ENCODE peak calls at places on chromosomes 12 and 14, in five cellular contexts. One of them, this sample, is unnamed.

GRCh38 chr12:130796985-130797686 is 41.9 kb downstream of the STX2 start:
- DNase-seq in HepG2: no peak
- DNase-seq in K562: no peak
- DNase-seq in GM12878: no peak
- DNase-seq in H1: no peak
- DNase-seq in this sample: no peak

GRCh38 chr14:58815781-58816297 is 178.1 kb downstream of the DACT1 start:
- DNase-seq in HepG2: no peak
- DNase-seq in K562: no peak
- DNase-seq in GM12878: no peak
- DNase-seq in H1: no peak
- DNase-seq in this sample: peak; percentile 56

GRCh38 chr12:22631863-22632463 is 7.0 kb downstream of the ETNK1 start:
- DNase-seq in HepG2: no peak
- DNase-seq in K562: no peak
- DNase-seq in GM12878: no peak
- DNase-seq in H1: no peak
- DNase-seq in this sample: peak; percentile 20

GRCh38 chr12:20946732-20947131 is 136.2 kb downstream of the SLCO1B3 start:
- DNase-seq in HepG2: peak; percentile 1
- DNase-seq in K562: peak; percentile 10
- DNase-seq in GM12878: no peak
- DNase-seq in H1: peak; percentile 61
- DNase-seq in this sample: peak; percentile 5

GRCh38 chr12:78759387-78759786 is 105.2 kb upstream of the SYT1 start:
- DNase-seq in HepG2: peak; percentile 1
- DNase-seq in K562: no peak
- DNase-seq in GM12878: no peak
- DNase-seq in H1: no peak
- DNase-seq in this sample: no peak

GRCh38 chr14:50831704-50832130 is 755 bp upstream of the NIN start:
- DNase-seq in HepG2: no peak
- DNase-seq in K562: no peak
- DNase-seq in GM12878: no peak
- DNase-seq in H1: no peak
- DNase-seq in this sample: no peak

GRCh38 chr14:32559595-32559994 is 230.5 kb downstream of the AKAP6 start:
- DNase-seq in HepG2: no peak
- DNase-seq in K562: no peak
- DNase-seq in GM12878: no peak
- DNase-seq in H1: no peak
- DNase-seq in this sample: no peak

GRCh38 chr14:54117401-54117800 is 160.8 kb upstream of the BMP4 start:
- DNase-seq in HepG2: no peak
- DNase-seq in K562: no peak
- DNase-seq in GM12878: no peak
- DNase-seq in H1: no peak
- DNase-seq in this sample: no peak

GRCh38 chr14:51704465-51705050 is 52.8 kb downstream of the FRMD6 start:
- DNase-seq in HepG2: no peak
- DNase-seq in K562: no peak
- DNase-seq in GM12878: no peak
- DNase-seq in H1: no peak
- DNase-seq in this sample: no peak

GRCh38 chr12:79083181-79083580 is 218.6 kb downstream of the SYT1 start:
- DNase-seq in HepG2: no peak
- DNase-seq in K562: no peak
- DNase-seq in GM12878: no peak
- DNase-seq in H1: no peak
- DNase-seq in this sample: no peak

GRCh38 chr12:89756638-89757321 is 48.1 kb upstream of the ATP2B1 start:
- DNase-seq in HepG2: peak; percentile 54
- DNase-seq in K562: peak; percentile 45
- DNase-seq in GM12878: peak; percentile 97
- DNase-seq in H1: no peak
- DNase-seq in this sample: no peak

GRCh38 chr12:21940972-21941521 is at the start of gene ABCC9:
- DNase-seq in HepG2: no peak
- DNase-seq in K562: no peak
- DNase-seq in GM12878: no peak
- DNase-seq in H1: peak; percentile 61
- DNase-seq in this sample: peak; percentile 35

GRCh38 chr12:27779416-27779815 is 617 bp upstream of the KLHL42 start:
- DNase-seq in HepG2: peak; percentile 10
- DNase-seq in K562: no peak
- DNase-seq in GM12878: no peak
- DNase-seq in H1: no peak
- DNase-seq in this sample: peak; percentile 75

GRCh38 chr12:6463211-6463610 is 7.3 kb downstream of the VAMP1 start:
- DNase-seq in HepG2: no peak
- DNase-seq in K562: no peak
- DNase-seq in GM12878: no peak
- DNase-seq in H1: no peak
- DNase-seq in this sample: no peak

GRCh38 chr14:57317248-57317833 is 48.6 kb downstream of the AP5M1 start:
- DNase-seq in HepG2: peak; percentile 76
- DNase-seq in K562: peak; percentile 55
- DNase-seq in GM12878: peak; percentile 16
- DNase-seq in H1: peak; percentile 82
- DNase-seq in this sample: peak; percentile 65

GRCh38 chr12:3727877-3728632 is 24.9 kb downstream of the CRACR2A start:
- DNase-seq in HepG2: no peak
- DNase-seq in K562: no peak
- DNase-seq in GM12878: peak; percentile 66
- DNase-seq in H1: no peak
- DNase-seq in this sample: no peak

GRCh38 chr12:41287500-41287899 is 99.4 kb downstream of the PDZRN4 start:
- DNase-seq in HepG2: no peak
- DNase-seq in K562: no peak
- DNase-seq in GM12878: no peak
- DNase-seq in H1: no peak
- DNase-seq in this sample: no peak

GRCh38 chr14:75879031-75879430 is 102.8 kb downstream of the TGFB3 start:
- DNase-seq in HepG2: no peak
- DNase-seq in K562: no peak
- DNase-seq in GM12878: no peak
- DNase-seq in H1: no peak
- DNase-seq in this sample: no peak

GRCh38 chr14:95695051-95695450 is 8.8 kb downstream of the TCL1B start:
- DNase-seq in HepG2: no peak
- DNase-seq in K562: no peak
- DNase-seq in GM12878: no peak
- DNase-seq in H1: peak; percentile 39
- DNase-seq in this sample: no peak

GRCh38 chr12:124240493-124240892 is 54.4 kb upstream of the RFLNA start:
- DNase-seq in HepG2: no peak
- DNase-seq in K562: peak; percentile 86
- DNase-seq in GM12878: no peak
- DNase-seq in H1: no peak
- DNase-seq in this sample: peak; percentile 57

DNA sequence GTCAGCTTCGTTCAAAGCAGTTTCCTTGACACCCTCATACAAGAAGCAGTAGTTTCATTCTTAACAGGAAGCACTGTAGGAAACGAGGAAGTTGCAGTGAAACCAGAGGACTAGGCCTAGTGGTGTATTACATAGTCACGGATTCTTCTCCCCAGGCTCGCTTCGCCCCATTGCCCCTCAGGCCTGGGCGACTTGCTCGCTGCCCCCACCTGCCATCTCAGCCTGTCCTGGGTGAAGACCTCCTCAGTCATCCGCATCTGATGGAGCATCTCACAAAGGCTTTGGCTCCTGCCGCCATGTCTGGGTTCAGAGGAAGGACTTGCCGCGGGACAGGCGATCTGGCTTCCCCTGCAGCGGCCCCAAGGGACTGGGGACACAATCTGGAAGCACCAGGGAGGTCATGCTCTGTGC is 93.5 kb downstream of the LMNTD1 start:
- DNase-seq in HepG2: no peak
- DNase-seq in K562: no peak
- DNase-seq in GM12878: peak; percentile 5
- DNase-seq in H1: no peak
- DNase-seq in this sample: no peak
- TF ChIP-seq TAF1 in HepG2: no peak
- TF ChIP-seq TAF1 in K562: no peak
- TF ChIP-seq TAF1 in GM12878: no peak
- TF ChIP-seq TAF1 in H1: no peak
- TF ChIP-seq TAF1 in this sample: no peak

DNA sequence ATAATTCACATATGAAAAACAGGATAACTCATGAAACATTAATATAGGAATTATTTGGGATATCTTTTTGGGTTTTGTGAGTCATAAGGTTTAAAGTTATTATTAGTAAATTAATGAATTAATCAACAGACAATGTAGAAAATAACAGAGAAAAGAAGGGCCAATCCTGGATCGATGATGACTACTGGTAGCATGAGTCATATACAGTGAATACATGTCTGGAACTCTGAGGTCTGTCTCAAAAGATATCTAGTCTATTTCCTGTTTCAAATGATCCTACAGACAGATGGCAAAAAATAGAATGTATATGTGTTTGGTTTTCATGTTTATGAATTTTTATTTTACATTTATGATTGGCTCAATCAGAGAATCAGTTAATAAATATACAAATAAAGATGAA is 86.4 kb upstream of the RTL1 start:
- DNase-seq in HepG2: no peak
- DNase-seq in K562: no peak
- DNase-seq in GM12878: no peak
- DNase-seq in H1: no peak
- DNase-seq in this sample: no peak
- H3K27ac ChIP-seq in HepG2: no peak overlapping the region
- H3K27ac ChIP-seq in K562: no peak overlapping the region
- H3K27ac ChIP-seq in GM12878: no peak overlapping the region
- H3K27ac ChIP-seq in H1: no peak overlapping the region
- H3K27ac ChIP-seq in this sample: no peak overlapping the region

GRCh38 chr12:43891856-43892574 is 56.1 kb downstream of the TMEM117 start:
- DNase-seq in HepG2: peak; percentile 5
- DNase-seq in K562: no peak
- DNase-seq in GM12878: no peak
- DNase-seq in H1: no peak
- DNase-seq in this sample: no peak
- TF ChIP-seq TAF1 in HepG2: no peak
- TF ChIP-seq TAF1 in K562: no peak
- TF ChIP-seq TAF1 in GM12878: no peak
- TF ChIP-seq TAF1 in H1: no peak
- TF ChIP-seq TAF1 in this sample: no peak

GRCh38 chr14:47439953-47440352 is 235.5 kb downstream of the MDGA2 start:
- DNase-seq in HepG2: no peak
- DNase-seq in K562: no peak
- DNase-seq in GM12878: no peak
- DNase-seq in H1: no peak
- DNase-seq in this sample: no peak

GRCh38 chr14:47442206-47442605 is 233.2 kb downstream of the MDGA2 start:
- DNase-seq in HepG2: peak; percentile 35
- DNase-seq in K562: no peak
- DNase-seq in GM12878: no peak
- DNase-seq in H1: no peak
- DNase-seq in this sample: no peak

GRCh38 chr14:47435331-47435965 is 240.0 kb downstream of the MDGA2 start:
- DNase-seq in HepG2: no peak
- DNase-seq in K562: no peak
- DNase-seq in GM12878: no peak
- DNase-seq in H1: no peak
- DNase-seq in this sample: no peak

DNA sequence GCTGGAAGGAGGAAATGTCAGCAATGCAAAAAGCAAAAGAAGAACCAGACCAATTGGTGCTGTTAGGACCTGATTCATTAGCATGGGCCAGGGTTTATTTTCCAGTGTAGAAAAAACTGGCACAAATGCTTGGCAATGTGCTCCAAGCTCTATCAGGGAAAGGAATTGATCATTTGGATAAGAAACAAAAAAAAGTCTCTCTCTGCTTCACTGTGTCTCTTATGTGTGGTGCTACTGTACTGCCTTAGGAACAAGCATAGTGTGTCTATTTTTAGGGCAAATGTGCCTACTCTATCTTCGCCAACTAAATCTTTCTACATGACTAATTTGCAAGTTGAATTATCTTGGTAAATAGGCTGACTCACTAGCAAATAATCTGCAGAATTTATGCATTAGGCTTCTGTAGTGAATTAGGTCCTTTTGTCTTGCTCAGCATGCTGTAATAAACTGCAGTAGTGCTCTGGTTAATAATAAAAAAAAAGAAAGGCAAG is 236.7 kb downstream of the MDGA2 start:
- DNase-seq in HepG2: no peak
- DNase-seq in K562: no peak
- DNase-seq in GM12878: no peak
- DNase-seq in H1: no peak
- DNase-seq in this sample: no peak
- H3K27ac ChIP-seq in HepG2: no peak overlapping the region
- H3K27ac ChIP-seq in K562: no peak overlapping the region
- H3K27ac ChIP-seq in GM12878: no peak overlapping the region
- H3K27ac ChIP-seq in H1: no peak overlapping the region
- H3K27ac ChIP-seq in this sample: no peak overlapping the region

GRCh38 chr14:104799657-104800599 is 973 bp upstream of the ZBTB42 start:
- DNase-seq in HepG2: peak; percentile 76
- DNase-seq in K562: peak; percentile 88
- DNase-seq in GM12878: no peak
- DNase-seq in H1: peak; percentile 85
- DNase-seq in this sample: peak; percentile 97
- TF ChIP-seq TAF1 in HepG2: peak; percentile 39
- TF ChIP-seq TAF1 in K562: no peak
- TF ChIP-seq TAF1 in GM12878: no peak
- TF ChIP-seq TAF1 in H1: peak; percentile 41
- TF ChIP-seq TAF1 in this sample: no peak

DNA sequence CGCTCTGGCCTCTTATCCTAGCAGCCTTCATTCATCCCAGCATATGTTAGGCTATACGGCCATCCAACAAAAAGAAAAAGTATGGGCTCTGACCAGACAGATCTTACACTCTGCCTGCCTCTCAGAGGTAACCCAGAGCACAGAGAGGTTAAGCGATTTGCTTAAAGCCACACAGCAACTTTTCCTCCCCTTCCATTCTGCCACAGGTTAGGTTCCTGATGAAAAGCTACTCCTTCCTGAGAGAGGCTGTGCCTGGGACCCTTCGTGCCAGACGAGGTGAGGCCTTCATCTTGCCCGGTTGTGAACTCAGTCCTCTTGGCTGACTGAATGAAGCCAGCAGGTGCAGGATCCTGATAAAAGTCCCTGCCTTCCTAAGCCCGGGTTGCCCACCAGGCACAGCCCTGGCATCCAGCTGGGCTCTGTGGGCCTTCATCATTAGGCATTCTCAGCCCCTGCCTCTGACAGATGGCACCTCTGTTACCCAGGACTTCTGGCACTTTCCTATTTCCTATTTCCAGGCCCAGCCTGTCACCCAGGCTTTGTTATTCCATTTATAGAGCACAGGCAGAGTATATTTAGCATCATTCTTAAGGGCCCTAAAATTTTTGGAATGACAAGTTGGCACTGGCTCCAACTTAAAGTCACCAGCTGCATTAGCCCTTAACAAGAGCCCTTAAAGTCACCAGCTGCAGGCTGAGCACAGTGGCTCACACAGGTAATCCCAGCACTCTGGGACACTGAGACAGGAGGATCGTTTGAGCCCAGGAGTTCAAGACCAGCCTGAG is 12.8 kb downstream of the SOAT2 start:
- DNase-seq in HepG2: no peak
- DNase-seq in K562: no peak
- DNase-seq in GM12878: no peak
- DNase-seq in H1: no peak
- DNase-seq in this sample: no peak
- H3K27ac ChIP-seq in HepG2: no peak overlapping the region
- H3K27ac ChIP-seq in K562: no peak overlapping the region
- H3K27ac ChIP-seq in GM12878: no peak overlapping the region
- H3K27ac ChIP-seq in H1: no peak overlapping the region
- H3K27ac ChIP-seq in this sample: no peak overlapping the region

GRCh38 chr12:56941299-56942017 is 7.2 kb upstream of the SDR9C7 start:
- DNase-seq in HepG2: peak; percentile 94
- DNase-seq in K562: peak; percentile 55
- DNase-seq in GM12878: peak; percentile 23
- DNase-seq in H1: peak; percentile 23
- DNase-seq in this sample: no peak
- TF ChIP-seq TAF1 in HepG2: no peak
- TF ChIP-seq TAF1 in K562: no peak
- TF ChIP-seq TAF1 in GM12878: no peak
- TF ChIP-seq TAF1 in H1: no peak
- TF ChIP-seq TAF1 in this sample: no peak